ENCODE peak calls at places on chromosome 4, in eight cellular contexts. One of them, this sample, is unnamed.

GRCh38 chr4:102503301-102503746 is 2.2 kb downstream of the NFKB1 start:
- DNase-seq in stomach: no peak
- DNase-seq in sigmoid colon: no peak
- DNase-seq in GM12878: no peak
- DNase-seq in suprapubic skin: no peak
- DNase-seq in K562: peak; percentile 21
- DNase-seq in esophagus muscularis mucosa: no peak
- DNase-seq in upper lobe of left lung: no peak
- DNase-seq in this sample: no peak

GRCh38 chr4:147362868-147363440 is 117.9 kb upstream of the EDNRA start:
- DNase-seq in esophagus muscularis mucosa: no peak
- DNase-seq in suprapubic skin: no peak
- DNase-seq in upper lobe of left lung: peak; percentile 40
- DNase-seq in GM12878: no peak
- DNase-seq in K562: no peak
- DNase-seq in stomach: peak; percentile 48
- DNase-seq in sigmoid colon: peak; percentile 75
- DNase-seq in this sample: peak; percentile 51

GRCh38 chr4:41212221-41213203 is 1.8 kb downstream of the APBB2 start:
- DNase-seq in stomach: peak; percentile 47
- DNase-seq in GM12878: peak; percentile 70
- DNase-seq in upper lobe of left lung: peak; percentile 55
- DNase-seq in sigmoid colon: peak; percentile 74
- DNase-seq in suprapubic skin: no peak
- DNase-seq in esophagus muscularis mucosa: no peak
- DNase-seq in K562: no peak
- DNase-seq in this sample: peak; percentile 56

GRCh38 chr4:141851246-141851891 is 215.0 kb downstream of the IL15 start:
- DNase-seq in K562: no peak
- DNase-seq in GM12878: no peak
- DNase-seq in esophagus muscularis mucosa: no peak
- DNase-seq in sigmoid colon: no peak
- DNase-seq in upper lobe of left lung: no peak
- DNase-seq in suprapubic skin: no peak
- DNase-seq in stomach: no peak
- DNase-seq in this sample: no peak

GRCh38 chr4:122602277-122603142 is 18.4 kb downstream of the IL21 start:
- DNase-seq in GM12878: no peak
- DNase-seq in esophagus muscularis mucosa: no peak
- DNase-seq in upper lobe of left lung: no peak
- DNase-seq in stomach: no peak
- DNase-seq in sigmoid colon: no peak
- DNase-seq in suprapubic skin: no peak
- DNase-seq in K562: peak; percentile 61
- DNase-seq in this sample: no peak

GRCh38 chr4:6128221-6128871 is 72.0 kb downstream of the JAKMIP1 start:
- DNase-seq in sigmoid colon: peak; percentile 53
- DNase-seq in upper lobe of left lung: no peak
- DNase-seq in K562: no peak
- DNase-seq in suprapubic skin: no peak
- DNase-seq in GM12878: no peak
- DNase-seq in stomach: no peak
- DNase-seq in esophagus muscularis mucosa: no peak
- DNase-seq in this sample: no peak

GRCh38 chr4:2484993-2485392 is 16.1 kb downstream of the RNF4 start:
- DNase-seq in K562: no peak
- DNase-seq in suprapubic skin: peak; percentile 88
- DNase-seq in GM12878: peak; percentile 62
- DNase-seq in upper lobe of left lung: peak; percentile 94
- DNase-seq in esophagus muscularis mucosa: peak; percentile 94
- DNase-seq in sigmoid colon: peak; percentile 88
- DNase-seq in stomach: peak; percentile 85
- DNase-seq in this sample: peak; percentile 85

GRCh38 chr4:177308842-177309524 is 691 bp upstream of the NEIL3 start:
- DNase-seq in sigmoid colon: no peak
- DNase-seq in K562: no peak
- DNase-seq in upper lobe of left lung: no peak
- DNase-seq in GM12878: no peak
- DNase-seq in esophagus muscularis mucosa: no peak
- DNase-seq in suprapubic skin: no peak
- DNase-seq in stomach: no peak
- DNase-seq in this sample: no peak

GRCh38 chr4:11548529-11549176 is 120.0 kb upstream of the HS3ST1 start:
- DNase-seq in K562: no peak
- DNase-seq in stomach: no peak
- DNase-seq in upper lobe of left lung: no peak
- DNase-seq in sigmoid colon: no peak
- DNase-seq in suprapubic skin: no peak
- DNase-seq in esophagus muscularis mucosa: no peak
- DNase-seq in GM12878: no peak
- DNase-seq in this sample: no peak

GRCh38 chr4:172850838-172851237 is 317.8 kb upstream of the GALNT7 start:
- DNase-seq in GM12878: no peak
- DNase-seq in upper lobe of left lung: no peak
- DNase-seq in K562: no peak
- DNase-seq in suprapubic skin: no peak
- DNase-seq in stomach: no peak
- DNase-seq in sigmoid colon: no peak
- DNase-seq in esophagus muscularis mucosa: peak; percentile 64
- DNase-seq in this sample: no peak

GRCh38 chr4:81366786-81367185 is 104.9 kb downstream of the RASGEF1B start:
- DNase-seq in sigmoid colon: no peak
- DNase-seq in GM12878: no peak
- DNase-seq in suprapubic skin: no peak
- DNase-seq in K562: no peak
- DNase-seq in esophagus muscularis mucosa: no peak
- DNase-seq in stomach: no peak
- DNase-seq in upper lobe of left lung: no peak
- DNase-seq in this sample: no peak
- TF ChIP-seq EP300 in sigmoid colon: no peak
- TF ChIP-seq EP300 in GM12878: no peak
- TF ChIP-seq EP300 in suprapubic skin: no peak
- TF ChIP-seq EP300 in K562: no peak
- TF ChIP-seq EP300 in esophagus muscularis mucosa: no peak
- TF ChIP-seq EP300 in stomach: no peak
- TF ChIP-seq EP300 in upper lobe of left lung: no peak
- TF ChIP-seq EP300 in this sample: no peak

GRCh38 chr4:1404573-1405248 is 1.5 kb downstream of the NKX1-1 start:
- DNase-seq in stomach: peak; percentile 13
- DNase-seq in esophagus muscularis mucosa: no peak
- DNase-seq in K562: no peak
- DNase-seq in suprapubic skin: peak; percentile 73
- DNase-seq in sigmoid colon: peak; percentile 30
- DNase-seq in upper lobe of left lung: no peak
- DNase-seq in GM12878: no peak
- DNase-seq in this sample: no peak
- H3K27me3 ChIP-seq in stomach: peaks cover 81% of the 10 kb centered on the region
- H3K27me3 ChIP-seq in esophagus muscularis mucosa: peaks cover 84% of the 10 kb centered on the region
- H3K27me3 ChIP-seq in K562: peaks cover 31% of the 10 kb centered on the region
- H3K27me3 ChIP-seq in suprapubic skin: peaks cover 100% of the 10 kb centered on the region
- H3K27me3 ChIP-seq in sigmoid colon: peaks cover 85% of the 10 kb centered on the region
- H3K27me3 ChIP-seq in upper lobe of left lung: peaks cover 3% of the 10 kb centered on the region
- H3K27me3 ChIP-seq in GM12878: no peaks in the 10 kb centered on the region
- H3K27me3 ChIP-seq in this sample: peaks cover 100% of the 10 kb centered on the region

GRCh38 chr4:160485071-160485687 is 1382.3 kb downstream of the RAPGEF2 start:
- DNase-seq in esophagus muscularis mucosa: no peak
- DNase-seq in upper lobe of left lung: no peak
- DNase-seq in sigmoid colon: no peak
- DNase-seq in GM12878: no peak
- DNase-seq in suprapubic skin: no peak
- DNase-seq in stomach: no peak
- DNase-seq in K562: no peak
- DNase-seq in this sample: no peak
- TF ChIP-seq POLR2AphosphoS5 in esophagus muscularis mucosa: no peak
- TF ChIP-seq POLR2AphosphoS5 in upper lobe of left lung: no peak
- TF ChIP-seq POLR2AphosphoS5 in sigmoid colon: no peak
- TF ChIP-seq POLR2AphosphoS5 in GM12878: no peak
- TF ChIP-seq POLR2AphosphoS5 in suprapubic skin: no peak
- TF ChIP-seq POLR2AphosphoS5 in stomach: no peak
- TF ChIP-seq POLR2AphosphoS5 in K562: no peak
- TF ChIP-seq POLR2AphosphoS5 in this sample: no peak

GRCh38 chr4:119314356-119314755 is 7.6 kb downstream of the FABP2 start:
- DNase-seq in upper lobe of left lung: no peak
- DNase-seq in suprapubic skin: no peak
- DNase-seq in sigmoid colon: no peak
- DNase-seq in K562: no peak
- DNase-seq in stomach: no peak
- DNase-seq in GM12878: no peak
- DNase-seq in esophagus muscularis mucosa: no peak
- DNase-seq in this sample: peak; percentile 24
- TF ChIP-seq EP300 in upper lobe of left lung: no peak
- TF ChIP-seq EP300 in suprapubic skin: no peak
- TF ChIP-seq EP300 in sigmoid colon: no peak
- TF ChIP-seq EP300 in K562: no peak
- TF ChIP-seq EP300 in stomach: no peak
- TF ChIP-seq EP300 in GM12878: no peak
- TF ChIP-seq EP300 in esophagus muscularis mucosa: no peak
- TF ChIP-seq EP300 in this sample: no peak

DNA sequence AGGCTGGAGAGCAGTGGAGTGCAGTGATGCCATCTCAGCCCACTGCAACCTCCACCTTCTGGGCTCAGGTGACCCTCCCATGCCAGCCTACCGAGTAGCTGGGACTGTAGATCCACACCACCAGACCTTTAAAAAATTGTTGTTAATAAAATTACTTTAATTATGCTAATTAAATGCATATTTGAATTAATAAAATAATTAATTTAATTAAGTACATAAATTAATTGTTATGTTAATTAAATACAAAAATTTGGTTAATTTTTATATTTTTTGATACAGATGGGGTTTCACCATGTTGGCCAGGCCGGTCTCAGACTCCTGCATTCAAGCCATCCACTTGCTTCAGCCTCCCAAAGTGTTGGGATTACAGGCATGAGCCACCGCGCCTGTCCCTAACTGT is 12.6 kb upstream of the RAPGEF2 start:
- DNase-seq in sigmoid colon: no peak
- DNase-seq in esophagus muscularis mucosa: no peak
- DNase-seq in K562: no peak
- DNase-seq in stomach: no peak
- DNase-seq in GM12878: no peak
- DNase-seq in suprapubic skin: no peak
- DNase-seq in upper lobe of left lung: no peak
- DNase-seq in this sample: no peak
- H3K27me3 ChIP-seq in sigmoid colon: no peaks in the 10 kb centered on the region
- H3K27me3 ChIP-seq in esophagus muscularis mucosa: no peaks in the 10 kb centered on the region
- H3K27me3 ChIP-seq in K562: no peaks in the 10 kb centered on the region
- H3K27me3 ChIP-seq in stomach: no peaks in the 10 kb centered on the region
- H3K27me3 ChIP-seq in GM12878: no peaks in the 10 kb centered on the region
- H3K27me3 ChIP-seq in suprapubic skin: no peaks in the 10 kb centered on the region
- H3K27me3 ChIP-seq in upper lobe of left lung: no peaks in the 10 kb centered on the region
- H3K27me3 ChIP-seq in this sample: no peaks in the 10 kb centered on the region

GRCh38 chr4:87525636-87526035 is 3.5 kb downstream of the SPARCL1 start:
- DNase-seq in upper lobe of left lung: no peak
- DNase-seq in GM12878: no peak
- DNase-seq in K562: no peak
- DNase-seq in suprapubic skin: no peak
- DNase-seq in esophagus muscularis mucosa: no peak
- DNase-seq in stomach: no peak
- DNase-seq in sigmoid colon: peak; percentile 75
- DNase-seq in this sample: no peak
- TF ChIP-seq POLR2AphosphoS5 in upper lobe of left lung: no peak
- TF ChIP-seq POLR2AphosphoS5 in GM12878: no peak
- TF ChIP-seq POLR2AphosphoS5 in K562: no peak
- TF ChIP-seq POLR2AphosphoS5 in suprapubic skin: no peak
- TF ChIP-seq POLR2AphosphoS5 in esophagus muscularis mucosa: peak; percentile 74
- TF ChIP-seq POLR2AphosphoS5 in stomach: peak; percentile 79
- TF ChIP-seq POLR2AphosphoS5 in sigmoid colon: peak; percentile 75
- TF ChIP-seq POLR2AphosphoS5 in this sample: peak; percentile 10

GRCh38 chr4:123990310-123990709 is 593.7 kb downstream of the SPRY1 start:
- DNase-seq in suprapubic skin: no peak
- DNase-seq in upper lobe of left lung: no peak
- DNase-seq in K562: no peak
- DNase-seq in sigmoid colon: no peak
- DNase-seq in esophagus muscularis mucosa: no peak
- DNase-seq in GM12878: no peak
- DNase-seq in stomach: no peak
- DNase-seq in this sample: no peak
- TF ChIP-seq EP300 in suprapubic skin: no peak
- TF ChIP-seq EP300 in upper lobe of left lung: no peak
- TF ChIP-seq EP300 in K562: no peak
- TF ChIP-seq EP300 in sigmoid colon: no peak
- TF ChIP-seq EP300 in esophagus muscularis mucosa: no peak
- TF ChIP-seq EP300 in GM12878: no peak
- TF ChIP-seq EP300 in stomach: no peak
- TF ChIP-seq EP300 in this sample: no peak

GRCh38 chr4:7150083-7150635 is 42.2 kb upstream of the SORCS2 start:
- DNase-seq in K562: no peak
- DNase-seq in upper lobe of left lung: no peak
- DNase-seq in esophagus muscularis mucosa: no peak
- DNase-seq in GM12878: no peak
- DNase-seq in sigmoid colon: no peak
- DNase-seq in stomach: no peak
- DNase-seq in suprapubic skin: no peak
- DNase-seq in this sample: no peak
- H3K27me3 ChIP-seq in K562: peaks cover 85% of the 10 kb centered on the region
- H3K27me3 ChIP-seq in upper lobe of left lung: no peaks in the 10 kb centered on the region
- H3K27me3 ChIP-seq in esophagus muscularis mucosa: no peaks in the 10 kb centered on the region
- H3K27me3 ChIP-seq in GM12878: peaks cover 5% of the 10 kb centered on the region
- H3K27me3 ChIP-seq in sigmoid colon: no peaks in the 10 kb centered on the region
- H3K27me3 ChIP-seq in stomach: no peaks in the 10 kb centered on the region
- H3K27me3 ChIP-seq in suprapubic skin: peaks cover 6% of the 10 kb centered on the region
- H3K27me3 ChIP-seq in this sample: no peaks in the 10 kb centered on the region